ENCODE peak calls at places on chromosomes 3 and 15, in eight cellular contexts. One of them, this sample, is unnamed.

GRCh38 chr15:74406992-74407705 is 26.6 kb downstream of the SEMA7A start:
- DNase-seq in psoas muscle: no peak
- DNase-seq in ascending aorta: no peak
- DNase-seq in transverse colon: no peak
- DNase-seq in coronary artery: no peak
- DNase-seq in A549: peak
- DNase-seq in PC-3: peak
- DNase-seq in IMR-90: peak
- DNase-seq in this sample: no peak

GRCh38 chr15:68187559-68187958 is 17.6 kb downstream of the CALML4 start:
- DNase-seq in psoas muscle: no peak
- DNase-seq in ascending aorta: no peak
- DNase-seq in transverse colon: peak
- DNase-seq in coronary artery: no peak
- DNase-seq in A549: no peak
- DNase-seq in PC-3: no peak
- DNase-seq in IMR-90: peak
- DNase-seq in this sample: peak

GRCh38 chr3:169627789-169628188 is 35.7 kb downstream of the MECOM start:
- DNase-seq in psoas muscle: no peak
- DNase-seq in ascending aorta: no peak
- DNase-seq in transverse colon: no peak
- DNase-seq in coronary artery: no peak
- DNase-seq in A549: no peak
- DNase-seq in PC-3: no peak
- DNase-seq in IMR-90: no peak
- DNase-seq in this sample: no peak

GRCh38 chr3:148202386-148202785 is 495.3 kb upstream of the AGTR1 start:
- DNase-seq in psoas muscle: no peak
- DNase-seq in ascending aorta: no peak
- DNase-seq in transverse colon: no peak
- DNase-seq in coronary artery: no peak
- DNase-seq in A549: no peak
- DNase-seq in PC-3: no peak
- DNase-seq in IMR-90: no peak
- DNase-seq in this sample: no peak

GRCh38 chr3:146577662-146578061 is 27.5 kb downstream of the PLSCR5 start:
- DNase-seq in psoas muscle: no peak
- DNase-seq in ascending aorta: no peak
- DNase-seq in transverse colon: peak
- DNase-seq in coronary artery: no peak
- DNase-seq in A549: no peak
- DNase-seq in PC-3: peak
- DNase-seq in IMR-90: peak
- DNase-seq in this sample: no peak

GRCh38 chr15:78561490-78561889 is 3.8 kb upstream of the CHRNA5 start:
- DNase-seq in psoas muscle: no peak
- DNase-seq in ascending aorta: no peak
- DNase-seq in transverse colon: no peak
- DNase-seq in coronary artery: no peak
- DNase-seq in A549: no peak
- DNase-seq in PC-3: no peak
- DNase-seq in IMR-90: no peak
- DNase-seq in this sample: no peak

GRCh38 chr15:65374334-65374733 is 3.5 kb downstream of the IGDCC3 start:
- DNase-seq in psoas muscle: no peak
- DNase-seq in ascending aorta: no peak
- DNase-seq in transverse colon: no peak
- DNase-seq in coronary artery: no peak
- DNase-seq in A549: no peak
- DNase-seq in PC-3: no peak
- DNase-seq in IMR-90: no peak
- DNase-seq in this sample: no peak

GRCh38 chr3:17301271-17301670 is 416.5 kb downstream of the PLCL2 start:
- DNase-seq in psoas muscle: no peak
- DNase-seq in ascending aorta: no peak
- DNase-seq in transverse colon: no peak
- DNase-seq in coronary artery: no peak
- DNase-seq in A549: no peak
- DNase-seq in PC-3: no peak
- DNase-seq in IMR-90: no peak
- DNase-seq in this sample: no peak

GRCh38 chr3:13282986-13283876 is 136.9 kb downstream of the NUP210 start:
- DNase-seq in psoas muscle: peak
- DNase-seq in ascending aorta: no peak
- DNase-seq in transverse colon: no peak
- DNase-seq in coronary artery: no peak
- DNase-seq in A549: peak
- DNase-seq in PC-3: peak
- DNase-seq in IMR-90: no peak
- DNase-seq in this sample: no peak

GRCh38 chr3:155815030-155815429 is 9.0 kb upstream of the C3orf33 start:
- DNase-seq in psoas muscle: no peak
- DNase-seq in ascending aorta: no peak
- DNase-seq in transverse colon: no peak
- DNase-seq in coronary artery: no peak
- DNase-seq in A549: no peak
- DNase-seq in PC-3: no peak
- DNase-seq in IMR-90: no peak
- DNase-seq in this sample: no peak

GRCh38 chr3:184040010-184040409 is 8.5 kb downstream of the HTR3D start:
- DNase-seq in psoas muscle: no peak
- DNase-seq in ascending aorta: no peak
- DNase-seq in transverse colon: no peak
- DNase-seq in coronary artery: no peak
- DNase-seq in A549: peak
- DNase-seq in PC-3: peak
- DNase-seq in IMR-90: peak
- DNase-seq in this sample: no peak

GRCh38 chr3:86814321-86814720 is 176.6 kb downstream of the VGLL3 start:
- DNase-seq in psoas muscle: no peak
- DNase-seq in ascending aorta: no peak
- DNase-seq in transverse colon: no peak
- DNase-seq in coronary artery: no peak
- DNase-seq in A549: no peak
- DNase-seq in PC-3: no peak
- DNase-seq in IMR-90: no peak
- DNase-seq in this sample: no peak

GRCh38 chr3:125593991-125594574 is 1.2 kb downstream of the OSBPL11 start:
- DNase-seq in psoas muscle: no peak
- DNase-seq in ascending aorta: no peak
- DNase-seq in transverse colon: no peak
- DNase-seq in coronary artery: no peak
- DNase-seq in A549: no peak
- DNase-seq in PC-3: peak
- DNase-seq in IMR-90: no peak
- DNase-seq in this sample: no peak

GRCh38 chr15:51782357-51782896 is 31.0 kb downstream of the TMOD2 start:
- DNase-seq in psoas muscle: no peak
- DNase-seq in ascending aorta: no peak
- DNase-seq in transverse colon: no peak
- DNase-seq in coronary artery: no peak
- DNase-seq in A549: peak
- DNase-seq in PC-3: peak
- DNase-seq in IMR-90: no peak
- DNase-seq in this sample: no peak

GRCh38 chr15:75723847-75724660 is 11.4 kb upstream of the CSPG4 start:
- DNase-seq in psoas muscle: peak
- DNase-seq in ascending aorta: peak
- DNase-seq in transverse colon: peak
- DNase-seq in coronary artery: peak
- DNase-seq in A549: peak
- DNase-seq in PC-3: peak
- DNase-seq in IMR-90: peak
- DNase-seq in this sample: peak

GRCh38 chr3:31377045-31377642 is 155.6 kb upstream of the STT3B start:
- DNase-seq in psoas muscle: no peak
- DNase-seq in ascending aorta: no peak
- DNase-seq in transverse colon: no peak
- DNase-seq in coronary artery: no peak
- DNase-seq in A549: peak
- DNase-seq in PC-3: peak
- DNase-seq in IMR-90: peak
- DNase-seq in this sample: no peak

GRCh38 chr3:155664922-155665695 is 79.8 kb downstream of the PLCH1 start:
- DNase-seq in psoas muscle: peak
- DNase-seq in ascending aorta: peak
- DNase-seq in transverse colon: peak
- DNase-seq in coronary artery: peak
- DNase-seq in A549: peak
- DNase-seq in PC-3: peak
- DNase-seq in IMR-90: peak
- DNase-seq in this sample: no peak

DNA sequence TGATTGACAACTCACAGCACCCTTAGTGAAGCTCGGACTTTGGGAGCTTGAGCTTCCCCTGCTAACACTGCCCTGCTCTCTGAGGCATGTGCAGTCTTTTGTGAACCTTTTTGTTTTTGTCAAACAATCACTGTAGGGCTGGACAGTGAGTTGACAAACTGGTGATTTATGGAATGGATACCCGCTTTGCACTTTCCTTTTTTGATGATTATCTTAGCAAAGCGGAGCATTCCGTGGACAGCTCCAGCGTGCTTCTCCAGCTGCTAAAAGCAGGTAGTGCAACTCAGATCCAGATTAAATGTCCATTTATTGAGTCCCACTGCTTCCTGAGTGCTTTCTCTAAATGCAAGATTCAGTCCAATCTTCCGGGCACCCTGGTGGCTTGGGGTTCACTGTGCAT is 187.1 kb upstream of the ATP10A start:
- DNase-seq in psoas muscle: no peak
- DNase-seq in ascending aorta: no peak
- DNase-seq in transverse colon: no peak
- DNase-seq in coronary artery: no peak
- DNase-seq in A549: no peak
- DNase-seq in PC-3: no peak
- DNase-seq in IMR-90: no peak
- DNase-seq in this sample: no peak
- H3K27ac ChIP-seq in psoas muscle: no peak
- H3K27ac ChIP-seq in ascending aorta: no peak
- H3K27ac ChIP-seq in transverse colon: no peak
- H3K27ac ChIP-seq in coronary artery: no peak
- H3K27ac ChIP-seq in A549: no peak
- H3K27ac ChIP-seq in PC-3: no peak
- H3K27ac ChIP-seq in IMR-90: no peak
- H3K27ac ChIP-seq in this sample: no peak

GRCh38 chr3:136251511-136251910 is 1.4 kb downstream of the PCCB start:
- DNase-seq in psoas muscle: no peak
- DNase-seq in ascending aorta: no peak
- DNase-seq in transverse colon: no peak
- DNase-seq in coronary artery: no peak
- DNase-seq in A549: no peak
- DNase-seq in PC-3: peak
- DNase-seq in IMR-90: no peak
- DNase-seq in this sample: no peak
- H3K4me3 ChIP-seq in psoas muscle: peak
- H3K4me3 ChIP-seq in ascending aorta: peak
- H3K4me3 ChIP-seq in transverse colon: no peak
- H3K4me3 ChIP-seq in coronary artery: peak
- H3K4me3 ChIP-seq in A549: no peak
- H3K4me3 ChIP-seq in PC-3: peak
- H3K4me3 ChIP-seq in IMR-90: no peak
- H3K4me3 ChIP-seq in this sample: peak

GRCh38 chr3:185079620-185080019 is 73.2 kb downstream of the C3orf70 start:
- DNase-seq in psoas muscle: no peak
- DNase-seq in ascending aorta: no peak
- DNase-seq in transverse colon: no peak
- DNase-seq in coronary artery: no peak
- DNase-seq in A549: no peak
- DNase-seq in PC-3: no peak
- DNase-seq in IMR-90: no peak
- DNase-seq in this sample: no peak

GRCh38 chr3:185081516-185081915 is 71.3 kb downstream of the C3orf70 start:
- DNase-seq in psoas muscle: no peak
- DNase-seq in ascending aorta: no peak
- DNase-seq in transverse colon: no peak
- DNase-seq in coronary artery: no peak
- DNase-seq in A549: no peak
- DNase-seq in PC-3: no peak
- DNase-seq in IMR-90: peak
- DNase-seq in this sample: no peak

GRCh38 chr3:185071401-185071800 is 81.5 kb downstream of the C3orf70 start:
- DNase-seq in psoas muscle: no peak
- DNase-seq in ascending aorta: no peak
- DNase-seq in transverse colon: no peak
- DNase-seq in coronary artery: no peak
- DNase-seq in A549: no peak
- DNase-seq in PC-3: no peak
- DNase-seq in IMR-90: no peak
- DNase-seq in this sample: no peak

GRCh38 chr3:185075547-185075946 is 77.3 kb downstream of the C3orf70 start:
- DNase-seq in psoas muscle: no peak
- DNase-seq in ascending aorta: no peak
- DNase-seq in transverse colon: no peak
- DNase-seq in coronary artery: no peak
- DNase-seq in A549: no peak
- DNase-seq in PC-3: no peak
- DNase-seq in IMR-90: no peak
- DNase-seq in this sample: no peak

DNA sequence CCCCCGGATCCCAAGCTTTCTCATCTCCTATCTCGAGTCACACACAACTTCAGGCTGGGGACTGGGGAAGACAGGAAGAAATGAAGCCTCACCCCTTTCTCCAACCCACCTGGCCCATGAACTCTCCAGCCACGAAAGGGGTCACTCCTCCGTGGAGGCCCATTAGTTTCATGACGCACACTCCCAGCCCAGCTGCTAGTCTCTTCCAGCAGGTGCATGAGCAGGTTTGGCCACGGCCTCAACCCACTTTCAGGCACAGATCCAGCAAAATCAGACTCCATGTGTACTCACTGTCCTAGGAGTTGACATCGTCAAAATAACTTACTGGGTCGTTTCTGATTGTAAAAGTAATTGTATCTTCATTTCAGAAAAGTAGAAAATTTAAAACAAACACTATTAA is 76.6 kb downstream of the C3orf70 start:
- DNase-seq in psoas muscle: no peak
- DNase-seq in ascending aorta: no peak
- DNase-seq in transverse colon: no peak
- DNase-seq in coronary artery: no peak
- DNase-seq in A549: no peak
- DNase-seq in PC-3: no peak
- DNase-seq in IMR-90: no peak
- DNase-seq in this sample: no peak
- TF ChIP-seq CTCF in psoas muscle: no peak
- TF ChIP-seq CTCF in ascending aorta: no peak
- TF ChIP-seq CTCF in transverse colon: no peak
- TF ChIP-seq CTCF in coronary artery: no peak
- TF ChIP-seq CTCF in A549: no peak
- TF ChIP-seq CTCF in PC-3: no peak
- TF ChIP-seq CTCF in IMR-90: no peak
- TF ChIP-seq CTCF in this sample: no peak

DNA sequence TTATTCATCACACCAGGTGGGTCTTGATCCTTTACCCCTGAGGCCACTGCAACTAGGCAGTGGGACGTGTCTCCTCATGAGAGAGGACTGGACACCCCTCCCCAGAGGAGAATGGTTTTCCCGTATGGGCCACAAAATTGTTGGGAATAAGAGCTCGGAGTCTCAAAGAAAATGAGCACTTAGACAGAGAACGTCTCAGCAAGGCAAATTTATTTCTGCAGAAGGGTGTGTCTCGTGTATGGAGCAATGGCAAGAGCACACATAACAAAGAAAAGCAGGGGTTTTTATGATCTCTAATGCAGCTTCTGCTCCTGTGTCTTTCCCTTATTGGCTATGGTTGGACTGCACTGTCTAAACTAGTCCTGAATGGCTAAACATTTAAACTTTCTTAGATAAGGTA is 803.5 kb downstream of the PLOD2 start:
- DNase-seq in psoas muscle: no peak
- DNase-seq in ascending aorta: no peak
- DNase-seq in transverse colon: no peak
- DNase-seq in coronary artery: no peak
- DNase-seq in A549: no peak
- DNase-seq in PC-3: no peak
- DNase-seq in IMR-90: no peak
- DNase-seq in this sample: no peak
- H3K27ac ChIP-seq in psoas muscle: no peak
- H3K27ac ChIP-seq in ascending aorta: no peak
- H3K27ac ChIP-seq in transverse colon: no peak
- H3K27ac ChIP-seq in coronary artery: no peak
- H3K27ac ChIP-seq in A549: no peak
- H3K27ac ChIP-seq in PC-3: no peak
- H3K27ac ChIP-seq in IMR-90: no peak
- H3K27ac ChIP-seq in this sample: no peak